ENCODE peak calls at places on chromosomes 3 and 15, in four cellular contexts. X is cardiac muscle cell, W is upper lobe of right lung, M is AG04450. F is an unnamed sample. For H3K27me3, the result is how much of the 10 kb centered on the place peaks cover.

GRCh38 chr3:71057526-71057894 is 526.0 kb downstream of the FOXP1 start:
- DNase-seq in X (no peak), W (no peak), M (no peak), F (peak)

GRCh38 chr3:3726549-3726948 is 72.7 kb upstream of the LRRN1 start:
- DNase-seq in X (peak), W (no peak), M (no peak), F (no peak)

GRCh38 chr3:72258786-72259185 is 473.8 kb upstream of the PROK2 start:
- DNase-seq in X (no peak), W (no peak), M (no peak), F (no peak)

GRCh38 chr15:95574053-95574452 is 756.4 kb upstream of the NR2F2 start:
- DNase-seq in X (peak), W (no peak), M (no peak), F (no peak)

GRCh38 chr15:62517541-62517940 is 352.5 kb upstream of the C2CD4B start:
- DNase-seq in X (no peak), W (no peak), M (no peak), F (no peak)

GRCh38 chr3:53030864-53031445 is 14.9 kb downstream of the SFMBT1 start:
- DNase-seq in X (no peak), W (no peak), M (no peak), F (no peak)

GRCh38 chr15:68372291-68372811 is 59.6 kb downstream of the ITGA11 start:
- DNase-seq in X (peak), W (no peak), M (no peak), F (no peak)

GRCh38 chr3:13716540-13717221 is 163.2 kb downstream of the WNT7A start:
- DNase-seq in X (no peak), W (peak), M (no peak), F (no peak)

GRCh38 chr3:15633766-15634588 is 32.4 kb downstream of the BTD start:
- DNase-seq in X (no peak), W (no peak), M (no peak), F (no peak)

GRCh38 chr15:46576611-46577010 is 941.8 kb downstream of the SQOR start:
- DNase-seq in X (no peak), W (no peak), M (no peak), F (no peak)

GRCh38 chr3:194042947-194043346 is 93.0 kb upstream of the HES1 start:
- DNase-seq in X (no peak), W (no peak), M (peak), F (peak)

GRCh38 chr3:52834871-52835501 is at the start of gene MUSTN1:
- DNase-seq in X (peak), W (no peak), M (no peak), F (no peak)

GRCh38 chr3:160134454-160134853 is 90.8 kb upstream of the C3orf80 start:
- DNase-seq in X (no peak), W (no peak), M (no peak), F (no peak)

GRCh38 chr3:45151100-45151499 is 4.9 kb upstream of the CDCP1 start:
- DNase-seq in X (no peak), W (no peak), M (no peak), F (no peak)

GRCh38 chr3:45153658-45154437 is 7.7 kb upstream of the CDCP1 start:
- DNase-seq in X (no peak), W (no peak), M (no peak), F (peak)

GRCh38 chr3:45152307-45152706 is 6.1 kb upstream of the CDCP1 start:
- DNase-seq in X (no peak), W (no peak), M (no peak), F (no peak)

GRCh38 chr3:45148921-45149320 is 2.7 kb upstream of the CDCP1 start:
- DNase-seq in X (no peak), W (no peak), M (no peak), F (no peak)

GRCh38 chr3:45154641-45155147 is 8.5 kb upstream of the CDCP1 start:
- DNase-seq in X (no peak), W (no peak), M (no peak), F (peak)
- H3K27ac ChIP-seq in X (no peak), W (no peak), M (no peak), F (peak)

DNA sequence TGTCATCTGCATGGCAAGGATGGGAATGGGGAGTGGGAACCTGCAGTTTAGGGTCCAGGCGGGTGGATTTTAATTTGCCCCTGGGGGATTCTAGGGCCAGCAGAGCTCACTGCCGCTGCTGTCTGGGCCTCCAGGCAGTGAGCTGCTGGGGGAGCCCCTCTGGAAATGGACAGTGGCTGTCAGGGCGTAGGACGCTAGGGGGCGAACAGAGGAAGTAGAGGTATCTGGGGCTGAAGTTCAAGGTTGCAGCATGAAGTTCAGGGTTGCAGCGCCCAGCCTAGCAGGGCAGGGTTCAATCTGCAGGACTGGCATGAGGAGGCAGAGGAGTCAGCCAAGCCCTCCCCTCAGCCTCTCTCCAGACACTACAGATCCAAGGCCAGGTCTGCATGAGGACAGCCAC is 49.5 kb downstream of the APBA2 start:
- DNase-seq in X (peak), W (peak), M (no peak), F (no peak)
- TF ChIP-seq CTCF in X (peak), W (no peak), M (peak), F (peak)

DNA sequence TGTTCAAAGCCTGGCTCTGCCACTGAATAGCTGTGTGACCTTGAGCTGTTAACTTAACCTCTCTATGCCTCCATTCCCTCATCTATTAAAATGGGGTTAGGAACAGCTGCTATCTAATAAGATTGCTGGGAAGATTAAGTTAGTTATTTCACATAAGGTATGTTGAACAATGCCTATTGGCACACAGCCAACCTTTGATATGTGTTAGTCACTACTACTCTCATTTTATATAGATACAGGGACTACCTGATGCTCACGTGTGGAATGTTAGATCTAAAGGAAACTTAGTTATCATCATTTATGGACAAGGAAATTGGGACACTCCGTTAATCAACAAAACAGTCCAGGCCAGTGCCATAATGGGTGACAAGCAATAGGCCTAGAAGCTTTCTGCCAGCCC is 332.4 kb upstream of the PPP2R3A start:
- DNase-seq in X (no peak), W (no peak), M (no peak), F (peak)
- H3K27me3 ChIP-seq in X (under half), W (under half), M (under half), F (under half)

GRCh38 chr3:44477312-44478030 is at the start of gene ZNF445:
- DNase-seq in X (peak), W (peak), M (peak), F (no peak)
- H3K27ac ChIP-seq in X (peak), W (peak), M (no peak), F (peak)

GRCh38 chr3:107627962-107628542 is 105.3 kb downstream of the BBX start:
- DNase-seq in X (no peak), W (no peak), M (no peak), F (no peak)
- TF ChIP-seq CTCF in X (peak), W (no peak), M (peak), F (peak)

GRCh38 chr15:65396283-65396964 is 18.6 kb upstream of the IGDCC3 start:
- DNase-seq in X (no peak), W (no peak), M (no peak), F (no peak)

GRCh38 chr15:65394280-65394789 is 16.5 kb upstream of the IGDCC3 start:
- DNase-seq in X (no peak), W (no peak), M (no peak), F (no peak)

GRCh38 chr15:65394936-65395335 is 17.1 kb upstream of the IGDCC3 start:
- DNase-seq in X (no peak), W (no peak), M (no peak), F (no peak)

GRCh38 chr15:65396965-65397317 is 19.1 kb upstream of the IGDCC3 start:
- DNase-seq in X (no peak), W (no peak), M (no peak), F (no peak)

GRCh38 chr15:65395567-65396185 is 17.9 kb upstream of the IGDCC3 start:
- DNase-seq in X (no peak), W (no peak), M (no peak), F (no peak)
- H3K27me3 ChIP-seq in X (under half), W (under half), M (under half), F (half or more)

F was measured in foreskin keratinocyte.